ENCODE peak calls at places on chromosomes 3 and 15, in seven cellular contexts. B, M, T, F, I, Y and D are unnamed samples.

GRCh38 chr15:66905185-66905584 is 160.2 kb upstream of the SMAD3 start:
- DNase-seq in B (no peak), M (no peak), T (no peak), F (no peak), I (no peak), Y (no peak), D (no peak)

GRCh38 chr3:57805674-57806073 is 49.6 kb downstream of the SLMAP start:
- DNase-seq in B (peak; percentile 74), M (no peak), T (no peak), F (no peak), I (no peak), Y (peak; percentile 73), D (no peak)

GRCh38 chr15:44585633-44586032 is 48.7 kb downstream of the EIF3J start:
- DNase-seq in B (no peak), M (no peak), T (no peak), F (no peak), I (no peak), Y (no peak), D (no peak)

GRCh38 chr15:68471552-68471951 is 39.6 kb upstream of the ITGA11 start:
- DNase-seq in B (no peak), M (no peak), T (no peak), F (no peak), I (no peak), Y (no peak), D (peak; percentile 42)

GRCh38 chr3:27556854-27557253 is 72.7 kb upstream of the SLC4A7 start:
- DNase-seq in B (peak; percentile 63), M (no peak), T (no peak), F (no peak), I (no peak), Y (peak; percentile 93), D (no peak)

GRCh38 chr15:52137432-52138357 is 25.1 kb upstream of the BCL2L10 start:
- DNase-seq in B (no peak), M (no peak), T (no peak), F (no peak), I (no peak), Y (no peak), D (no peak)

GRCh38 chr3:191523099-191523498 is 62.1 kb downstream of the PYDC2 start:
- DNase-seq in B (no peak), M (peak; percentile 64), T (no peak), F (no peak), I (peak; percentile 58), Y (no peak), D (no peak)

GRCh38 chr3:35067750-35068149 is 571.6 kb upstream of the ARPP21 start:
- DNase-seq in B (no peak), M (no peak), T (no peak), F (no peak), I (peak; percentile 35), Y (no peak), D (no peak)

GRCh38 chr3:149658444-149659172 is 783 bp upstream of the WWTR1 start:
- DNase-seq in B (peak; percentile 90), M (peak; percentile 47), T (no peak), F (peak; percentile 86), I (peak; percentile 56), Y (peak; percentile 87), D (peak; percentile 94)

GRCh38 chr15:44719293-44719999 is 8.1 kb downstream of the B2M start:
- DNase-seq in B (peak; percentile 27), M (no peak), T (no peak), F (no peak), I (peak; percentile 60), Y (peak; percentile 18), D (no peak)

GRCh38 chr3:133158686-133159085 is 120.5 kb downstream of the TMEM108 start:
- DNase-seq in B (no peak), M (no peak), T (no peak), F (no peak), I (no peak), Y (no peak), D (no peak)

GRCh38 chr3:195906865-195907729 is 1.3 kb downstream of the TNK2 start:
- DNase-seq in B (no peak), M (no peak), T (no peak), F (no peak), I (peak; percentile 83), Y (no peak), D (no peak)

GRCh38 chr15:61749169-61749568 is 311.1 kb downstream of the VPS13C start:
- DNase-seq in B (no peak), M (no peak), T (no peak), F (no peak), I (no peak), Y (no peak), D (no peak)

GRCh38 chr3:98012974-98013373 is 22.1 kb downstream of the GABRR3 start:
- DNase-seq in B (peak; percentile 61), M (no peak), T (no peak), F (no peak), I (no peak), Y (peak; percentile 35), D (no peak)

GRCh38 chr3:72299321-72299802 is 514.4 kb upstream of the PROK2 start:
- DNase-seq in B (peak; percentile 86), M (no peak), T (no peak), F (peak; percentile 76), I (no peak), Y (peak; percentile 86), D (no peak)

GRCh38 chr3:109257269-109257668 is 59.0 kb downstream of the DPPA2 start:
- DNase-seq in B (peak; percentile 95), M (no peak), T (no peak), F (no peak), I (no peak), Y (peak; percentile 2), D (no peak)

GRCh38 chr3:72973031-72973723 is 23.4 kb upstream of the PPP4R2 start:
- DNase-seq in B (peak; percentile 64), M (no peak), T (no peak), F (peak; percentile 32), I (no peak), Y (peak; percentile 24), D (no peak)

GRCh38 chr3:148992027-148992634 is 791 bp downstream of the GYG1 start:
- DNase-seq in B (peak; percentile 35), M (peak; percentile 22), T (no peak), F (peak; percentile 48), I (peak; percentile 72), Y (no peak), D (no peak)

GRCh38 chr15:85757073-85757938 is 37.4 kb downstream of the KLHL25 start:
- DNase-seq in B (no peak), M (no peak), T (no peak), F (no peak), I (no peak), Y (no peak), D (no peak)